ENCODE peak calls at places on chromosomes 3 and 15, in eight cellular contexts. One of them, this sample, is unnamed.

GRCh38 chr3:160860346-160860745 is 104.3 kb downstream of the PPM1L start:
- DNase-seq in A172: no peak
- DNase-seq in NCI-H1105: no peak
- DNase-seq in lung microvascular endothelial cell: no peak
- DNase-seq in MM.1S: no peak
- DNase-seq in psoas muscle: no peak
- DNase-seq in activated CD4-positive, alpha-beta T cell treated with anti-CD3 and anti-CD28 coated beads, Interleukin-2, amount 10 ng/mL, durations not matched to agents 24 days and 14 days: no peak
- DNase-seq in NCI-H524: peak; percentile 95
- DNase-seq in this sample: no peak

GRCh38 chr3:146972726-146973125 is 367.6 kb upstream of the PLSCR5 start:
- DNase-seq in A172: no peak
- DNase-seq in NCI-H1105: no peak
- DNase-seq in lung microvascular endothelial cell: no peak
- DNase-seq in MM.1S: no peak
- DNase-seq in psoas muscle: no peak
- DNase-seq in activated CD4-positive, alpha-beta T cell treated with anti-CD3 and anti-CD28 coated beads, Interleukin-2, amount 10 ng/mL, durations not matched to agents 24 days and 14 days: no peak
- DNase-seq in NCI-H524: no peak
- DNase-seq in this sample: no peak

GRCh38 chr3:38404286-38404685 is 49.4 kb upstream of the ACVR2B start:
- DNase-seq in A172: peak; percentile 83
- DNase-seq in NCI-H1105: no peak
- DNase-seq in lung microvascular endothelial cell: no peak
- DNase-seq in MM.1S: no peak
- DNase-seq in psoas muscle: peak; percentile 70
- DNase-seq in activated CD4-positive, alpha-beta T cell treated with anti-CD3 and anti-CD28 coated beads, Interleukin-2, amount 10 ng/mL, durations not matched to agents 24 days and 14 days: peak; percentile 40
- DNase-seq in NCI-H524: no peak
- DNase-seq in this sample: no peak

GRCh38 chr3:124859025-124859424 is 28.1 kb downstream of the ITGB5 start:
- DNase-seq in A172: peak; percentile 89
- DNase-seq in NCI-H1105: no peak
- DNase-seq in lung microvascular endothelial cell: peak; percentile 98
- DNase-seq in MM.1S: no peak
- DNase-seq in psoas muscle: no peak
- DNase-seq in activated CD4-positive, alpha-beta T cell treated with anti-CD3 and anti-CD28 coated beads, Interleukin-2, amount 10 ng/mL, durations not matched to agents 24 days and 14 days: no peak
- DNase-seq in NCI-H524: no peak
- DNase-seq in this sample: no peak

GRCh38 chr3:69649713-69650419 is 89.4 kb upstream of the MITF start:
- DNase-seq in A172: no peak
- DNase-seq in NCI-H1105: no peak
- DNase-seq in lung microvascular endothelial cell: peak; percentile 77
- DNase-seq in MM.1S: no peak
- DNase-seq in psoas muscle: no peak
- DNase-seq in activated CD4-positive, alpha-beta T cell treated with anti-CD3 and anti-CD28 coated beads, Interleukin-2, amount 10 ng/mL, durations not matched to agents 24 days and 14 days: no peak
- DNase-seq in NCI-H524: no peak
- DNase-seq in this sample: no peak

GRCh38 chr3:5014431-5014830 is 35.2 kb downstream of the BHLHE40 start:
- DNase-seq in A172: no peak
- DNase-seq in NCI-H1105: no peak
- DNase-seq in lung microvascular endothelial cell: no peak
- DNase-seq in MM.1S: no peak
- DNase-seq in psoas muscle: no peak
- DNase-seq in activated CD4-positive, alpha-beta T cell treated with anti-CD3 and anti-CD28 coated beads, Interleukin-2, amount 10 ng/mL, durations not matched to agents 24 days and 14 days: no peak
- DNase-seq in NCI-H524: no peak
- DNase-seq in this sample: peak; percentile 36

GRCh38 chr3:59886790-59887189 is 837.0 kb upstream of the CFAP20DC start:
- DNase-seq in A172: no peak
- DNase-seq in NCI-H1105: no peak
- DNase-seq in lung microvascular endothelial cell: no peak
- DNase-seq in MM.1S: no peak
- DNase-seq in psoas muscle: no peak
- DNase-seq in activated CD4-positive, alpha-beta T cell treated with anti-CD3 and anti-CD28 coated beads, Interleukin-2, amount 10 ng/mL, durations not matched to agents 24 days and 14 days: no peak
- DNase-seq in NCI-H524: no peak
- DNase-seq in this sample: no peak

GRCh38 chr15:41822471-41822870 is 5.4 kb upstream of the JMJD7 start:
- DNase-seq in A172: no peak
- DNase-seq in NCI-H1105: no peak
- DNase-seq in lung microvascular endothelial cell: no peak
- DNase-seq in MM.1S: no peak
- DNase-seq in psoas muscle: no peak
- DNase-seq in activated CD4-positive, alpha-beta T cell treated with anti-CD3 and anti-CD28 coated beads, Interleukin-2, amount 10 ng/mL, durations not matched to agents 24 days and 14 days: no peak
- DNase-seq in NCI-H524: no peak
- DNase-seq in this sample: no peak

GRCh38 chr15:68447976-68448755 is 16.2 kb upstream of the ITGA11 start:
- DNase-seq in A172: no peak
- DNase-seq in NCI-H1105: no peak
- DNase-seq in lung microvascular endothelial cell: no peak
- DNase-seq in MM.1S: no peak
- DNase-seq in psoas muscle: no peak
- DNase-seq in activated CD4-positive, alpha-beta T cell treated with anti-CD3 and anti-CD28 coated beads, Interleukin-2, amount 10 ng/mL, durations not matched to agents 24 days and 14 days: no peak
- DNase-seq in NCI-H524: no peak
- DNase-seq in this sample: no peak

GRCh38 chr3:71245971-71246860 is 337.3 kb downstream of the FOXP1 start:
- DNase-seq in A172: no peak
- DNase-seq in NCI-H1105: no peak
- DNase-seq in lung microvascular endothelial cell: no peak
- DNase-seq in MM.1S: no peak
- DNase-seq in psoas muscle: no peak
- DNase-seq in activated CD4-positive, alpha-beta T cell treated with anti-CD3 and anti-CD28 coated beads, Interleukin-2, amount 10 ng/mL, durations not matched to agents 24 days and 14 days: no peak
- DNase-seq in NCI-H524: peak; percentile 11
- DNase-seq in this sample: no peak

GRCh38 chr15:88663216-88663615 is 24.4 kb downstream of the ISG20 start:
- DNase-seq in A172: no peak
- DNase-seq in NCI-H1105: no peak
- DNase-seq in lung microvascular endothelial cell: no peak
- DNase-seq in MM.1S: no peak
- DNase-seq in psoas muscle: no peak
- DNase-seq in activated CD4-positive, alpha-beta T cell treated with anti-CD3 and anti-CD28 coated beads, Interleukin-2, amount 10 ng/mL, durations not matched to agents 24 days and 14 days: no peak
- DNase-seq in NCI-H524: no peak
- DNase-seq in this sample: no peak

GRCh38 chr15:88300861-88301260 is 44.3 kb upstream of the NTRK3 start:
- DNase-seq in A172: no peak
- DNase-seq in NCI-H1105: no peak
- DNase-seq in lung microvascular endothelial cell: no peak
- DNase-seq in MM.1S: no peak
- DNase-seq in psoas muscle: no peak
- DNase-seq in activated CD4-positive, alpha-beta T cell treated with anti-CD3 and anti-CD28 coated beads, Interleukin-2, amount 10 ng/mL, durations not matched to agents 24 days and 14 days: no peak
- DNase-seq in NCI-H524: no peak
- DNase-seq in this sample: no peak

GRCh38 chr15:47932829-47933696 is 187.7 kb upstream of the SLC24A5 start:
- DNase-seq in A172: no peak
- DNase-seq in NCI-H1105: no peak
- DNase-seq in lung microvascular endothelial cell: no peak
- DNase-seq in MM.1S: no peak
- DNase-seq in psoas muscle: no peak
- DNase-seq in activated CD4-positive, alpha-beta T cell treated with anti-CD3 and anti-CD28 coated beads, Interleukin-2, amount 10 ng/mL, durations not matched to agents 24 days and 14 days: no peak
- DNase-seq in NCI-H524: no peak
- DNase-seq in this sample: no peak

GRCh38 chr3:77045686-77046085 is 5.8 kb downstream of the ROBO2 start:
- DNase-seq in A172: no peak
- DNase-seq in NCI-H1105: no peak
- DNase-seq in lung microvascular endothelial cell: no peak
- DNase-seq in MM.1S: no peak
- DNase-seq in psoas muscle: no peak
- DNase-seq in activated CD4-positive, alpha-beta T cell treated with anti-CD3 and anti-CD28 coated beads, Interleukin-2, amount 10 ng/mL, durations not matched to agents 24 days and 14 days: no peak
- DNase-seq in NCI-H524: no peak
- DNase-seq in this sample: no peak

GRCh38 chr3:125032100-125032643 is 23.6 kb downstream of the HEG1 start:
- DNase-seq in A172: peak; percentile 66
- DNase-seq in NCI-H1105: no peak
- DNase-seq in lung microvascular endothelial cell: peak; percentile 68
- DNase-seq in MM.1S: no peak
- DNase-seq in psoas muscle: no peak
- DNase-seq in activated CD4-positive, alpha-beta T cell treated with anti-CD3 and anti-CD28 coated beads, Interleukin-2, amount 10 ng/mL, durations not matched to agents 24 days and 14 days: no peak
- DNase-seq in NCI-H524: peak; percentile 8
- DNase-seq in this sample: no peak

GRCh38 chr3:5053021-5053831 is 68.9 kb upstream of the ARL8B start:
- DNase-seq in A172: peak; percentile 91
- DNase-seq in NCI-H1105: no peak
- DNase-seq in lung microvascular endothelial cell: no peak
- DNase-seq in MM.1S: no peak
- DNase-seq in psoas muscle: no peak
- DNase-seq in activated CD4-positive, alpha-beta T cell treated with anti-CD3 and anti-CD28 coated beads, Interleukin-2, amount 10 ng/mL, durations not matched to agents 24 days and 14 days: no peak
- DNase-seq in NCI-H524: no peak
- DNase-seq in this sample: no peak

GRCh38 chr15:49877117-49877860 is 241.7 kb downstream of the ATP8B4 start:
- DNase-seq in A172: no peak
- DNase-seq in NCI-H1105: no peak
- DNase-seq in lung microvascular endothelial cell: no peak
- DNase-seq in MM.1S: no peak
- DNase-seq in psoas muscle: no peak
- DNase-seq in activated CD4-positive, alpha-beta T cell treated with anti-CD3 and anti-CD28 coated beads, Interleukin-2, amount 10 ng/mL, durations not matched to agents 24 days and 14 days: no peak
- DNase-seq in NCI-H524: no peak
- DNase-seq in this sample: no peak

GRCh38 chr3:48739955-48740823 is 23.2 kb upstream of the IP6K2 start:
- DNase-seq in A172: peak; percentile 11
- DNase-seq in NCI-H1105: no peak
- DNase-seq in lung microvascular endothelial cell: peak; percentile 78
- DNase-seq in MM.1S: peak; percentile 51
- DNase-seq in psoas muscle: peak; percentile 96
- DNase-seq in activated CD4-positive, alpha-beta T cell treated with anti-CD3 and anti-CD28 coated beads, Interleukin-2, amount 10 ng/mL, durations not matched to agents 24 days and 14 days: peak; percentile 86
- DNase-seq in NCI-H524: peak; percentile 30
- DNase-seq in this sample: peak; percentile 80

GRCh38 chr3:182671942-182672341 is 121.4 kb upstream of the ATP11B start:
- DNase-seq in A172: no peak
- DNase-seq in NCI-H1105: no peak
- DNase-seq in lung microvascular endothelial cell: no peak
- DNase-seq in MM.1S: no peak
- DNase-seq in psoas muscle: no peak
- DNase-seq in activated CD4-positive, alpha-beta T cell treated with anti-CD3 and anti-CD28 coated beads, Interleukin-2, amount 10 ng/mL, durations not matched to agents 24 days and 14 days: peak; percentile 37
- DNase-seq in NCI-H524: no peak
- DNase-seq in this sample: no peak

GRCh38 chr3:132032959-132033358 is 1.9 kb downstream of the CPNE4 start:
- DNase-seq in A172: no peak
- DNase-seq in NCI-H1105: no peak
- DNase-seq in lung microvascular endothelial cell: no peak
- DNase-seq in MM.1S: no peak
- DNase-seq in psoas muscle: no peak
- DNase-seq in activated CD4-positive, alpha-beta T cell treated with anti-CD3 and anti-CD28 coated beads, Interleukin-2, amount 10 ng/mL, durations not matched to agents 24 days and 14 days: no peak
- DNase-seq in NCI-H524: no peak
- DNase-seq in this sample: no peak